ENCODE peak calls at places on chromosomes 13 and 19, in six cellular contexts. V is kidney epithelial cell, B is HL-60, G is endodermal cell, S is psoas muscle, Z is pancreas. D is an unnamed sample.

GRCh38 chr13:111904701-111905608 is 162.0 kb upstream of the SOX1 start:
- DNase-seq in V (no peak), B (no peak), G (peak), S (no peak), Z (no peak), D (no peak)

GRCh38 chr19:16435238-16435911 is 36.4 kb downstream of the EPS15L1 start:
- DNase-seq in V (peak), B (no peak), G (no peak), S (peak), Z (no peak), D (peak)

GRCh38 chr19:11496391-11497163 is 9.1 kb downstream of the ZNF653 start:
- DNase-seq in V (no peak), B (peak), G (peak), S (peak), Z (peak), D (peak)

GRCh38 chr13:114142640-114143490 is 10.4 kb upstream of the RASA3 start:
- DNase-seq in V (no peak), B (no peak), G (peak), S (peak), Z (peak), D (no peak)

GRCh38 chr13:46962286-46962941 is 65.6 kb upstream of the HTR2A start:
- DNase-seq in V (no peak), B (no peak), G (no peak), S (no peak), Z (no peak), D (no peak)

GRCh38 chr19:42370667-42371066 is 19.4 kb downstream of the CNFN start:
- DNase-seq in V (no peak), B (no peak), G (no peak), S (no peak), Z (no peak), D (no peak)

GRCh38 chr19:21148681-21149080 is 6.8 kb downstream of the ZNF431 start:
- DNase-seq in V (no peak), B (no peak), G (no peak), S (no peak), Z (no peak), D (no peak)

GRCh38 chr13:29771247-29771646 is 79.2 kb downstream of the UBL3 start:
- DNase-seq in V (no peak), B (no peak), G (no peak), S (no peak), Z (no peak), D (no peak)

GRCh38 chr13:23866420-23867026 is 22.7 kb downstream of the MIPEP start:
- DNase-seq in V (no peak), B (no peak), G (no peak), S (no peak), Z (no peak), D (no peak)

GRCh38 chr13:112722433-112723250 is 32.8 kb downstream of the ATP11A start:
- DNase-seq in V (peak), B (no peak), G (peak), S (no peak), Z (peak), D (peak)

GRCh38 chr19:45020071-45020470 is 18.8 kb upstream of the CLASRP start:
- DNase-seq in V (no peak), B (no peak), G (no peak), S (no peak), Z (no peak), D (no peak)

GRCh38 chr19:8368136-8368535 is 4.2 kb downstream of the ANGPTL4 start:
- DNase-seq in V (no peak), B (no peak), G (no peak), S (peak), Z (no peak), D (no peak)

GRCh38 chr13:93226623-93227279 is at the start of gene GPC6:
- DNase-seq in V (peak), B (no peak), G (peak), S (no peak), Z (no peak), D (peak)

GRCh38 chr13:38602261-38602660 is 84.6 kb upstream of the FREM2 start:
- DNase-seq in V (peak), B (no peak), G (no peak), S (no peak), Z (no peak), D (no peak)

GRCh38 chr19:34336781-34337271 is 28.2 kb upstream of the GPI start:
- DNase-seq in V (no peak), B (peak), G (no peak), S (no peak), Z (no peak), D (no peak)

GRCh38 chr13:88031980-88032562 is 360.9 kb downstream of the SLITRK5 start:
- DNase-seq in V (peak), B (no peak), G (no peak), S (no peak), Z (no peak), D (peak)

GRCh38 chr19:10471909-10472308 is 31.2 kb downstream of the KEAP1 start:
- DNase-seq in V (no peak), B (no peak), G (no peak), S (no peak), Z (no peak), D (no peak)

GRCh38 chr19:5838437-5839311 is 828 bp downstream of the FUT6 start:
- DNase-seq in V (no peak), B (no peak), G (no peak), S (no peak), Z (no peak), D (no peak)

GRCh38 chr19:5839312-5840017 is at the start of gene FUT6:
- DNase-seq in V (no peak), B (no peak), G (no peak), S (no peak), Z (no peak), D (no peak)

GRCh38 chr19:5843295-5843927 is 3.9 kb upstream of the FUT6 start:
- DNase-seq in V (no peak), B (no peak), G (no peak), S (no peak), Z (no peak), D (no peak)

GRCh38 chr19:5832527-5833216 is 6.8 kb downstream of the FUT6 start:
- DNase-seq in V (no peak), B (no peak), G (no peak), S (no peak), Z (no peak), D (no peak)

DNA sequence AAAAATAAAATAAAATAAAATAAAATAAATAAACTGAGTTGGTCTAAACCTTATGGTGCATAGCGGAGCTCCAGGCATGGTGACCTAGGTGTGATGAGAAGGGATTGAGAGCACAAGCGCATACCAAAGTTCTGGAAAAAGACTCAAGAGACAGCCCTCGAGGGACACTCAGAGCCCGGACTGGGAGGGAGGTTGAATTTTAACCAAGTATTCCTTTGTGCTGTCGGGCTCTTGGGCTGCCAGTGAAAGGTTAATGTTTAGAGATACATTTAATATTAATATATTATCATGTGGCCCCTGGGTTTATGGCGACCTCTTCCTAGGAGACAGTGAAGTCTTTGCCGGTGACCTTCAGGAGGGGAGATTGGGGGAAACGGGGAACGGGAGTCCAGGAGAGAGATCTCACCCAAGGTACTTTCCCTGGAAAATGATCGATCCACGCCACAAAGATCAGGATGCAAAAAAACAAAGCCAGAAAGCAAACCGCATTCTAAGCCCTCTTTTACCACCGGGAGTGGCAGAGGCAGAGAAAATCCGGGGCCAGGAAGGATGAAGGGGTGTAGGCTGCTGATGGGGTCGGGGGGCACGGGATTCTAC is 1.6 kb downstream of the FUT6 start:
- DNase-seq in V (no peak), B (no peak), G (no peak), S (no peak), Z (no peak), D (no peak)
- H3K4me3 ChIP-seq in V (no peak), B (no peak), G (no peak), S (no peak), Z (no peak), D (no peak)

GRCh38 chr13:104416973-104417372 is 1350.8 kb upstream of the SLC10A2 start:
- DNase-seq in V (no peak), B (no peak), G (no peak), S (no peak), Z (no peak), D (no peak)
- TF ChIP-seq CTCF in V (no peak), B (no peak), G (no peak), S (no peak), Z (no peak), D (no peak)

GRCh38 chr19:49149652-49150105 is 5.5 kb downstream of the HRC start:
- DNase-seq in V (no peak), B (peak), G (peak), S (peak), Z (peak), D (peak)

GRCh38 chr19:49151339-49152217 is 3.6 kb downstream of the HRC start:
- DNase-seq in V (no peak), B (no peak), G (peak), S (peak), Z (peak), D (no peak)

GRCh38 chr19:49150106-49150943 is 4.9 kb downstream of the HRC start:
- DNase-seq in V (no peak), B (peak), G (peak), S (peak), Z (peak), D (no peak)

GRCh38 chr19:49152218-49152550 is 3.0 kb downstream of the HRC start:
- DNase-seq in V (no peak), B (no peak), G (no peak), S (no peak), Z (peak), D (no peak)

GRCh38 chr19:49150944-49151243 is 4.3 kb downstream of the HRC start:
- DNase-seq in V (no peak), B (no peak), G (no peak), S (no peak), Z (no peak), D (no peak)
- H3K4me3 ChIP-seq in V (peak), B (peak), G (peak), S (peak), Z (peak), D (peak)

DNA sequence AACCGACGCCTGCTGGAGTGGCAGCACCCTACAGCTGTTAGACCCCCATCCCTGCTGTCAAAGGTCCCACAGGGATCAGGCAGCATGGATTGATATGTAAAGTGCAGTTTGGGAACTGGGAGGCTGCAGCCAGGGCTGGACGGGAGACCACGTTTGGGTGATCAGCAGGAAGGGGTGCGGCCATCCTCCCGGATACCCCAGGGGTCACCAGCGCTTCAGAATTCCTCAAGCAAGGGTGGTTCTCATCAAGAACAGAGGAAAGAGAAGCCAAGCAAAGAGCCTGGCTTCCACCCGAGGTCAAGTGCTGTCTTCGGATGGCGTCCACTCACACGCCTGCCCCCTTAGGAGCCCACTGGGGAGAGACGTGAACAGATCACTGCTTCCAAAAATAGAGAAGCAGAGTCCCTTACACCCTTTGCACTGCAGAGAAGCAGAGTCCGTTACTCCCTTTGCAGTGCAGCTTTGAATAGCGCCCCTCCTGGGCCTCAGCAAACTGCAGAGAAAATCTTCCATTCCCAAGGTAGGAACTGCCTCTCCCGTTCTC is 35.5 kb downstream of the DHRS12 start:
- DNase-seq in V (no peak), B (no peak), G (peak), S (no peak), Z (no peak), D (no peak)
- TF ChIP-seq CTCF in V (no peak), B (no peak), G (peak), S (no peak), Z (no peak), D (no peak)